ENCODE peak calls at places on chromosomes 4 and X, in seven cellular contexts. One of them, this sample, is unnamed.
A peak's percentile ranks its signal among the peaks of the same experiment; 100 is the strongest.

GRCh38 chrX:155632424-155633100 is 19.8 kb upstream of the TMLHE start:
- DNase-seq in GM12865: peak; percentile 18
- DNase-seq in astrocyte of the spinal cord: peak; percentile 8
- DNase-seq in pancreas: no peak
- DNase-seq in NCI-H1092 treated with DMSO at 0.1 percent for 48 hours: no peak
- DNase-seq in tibial nerve: no peak
- DNase-seq in LHCN-M2: no peak
- DNase-seq in this sample: no peak

GRCh38 chrX:150476183-150476699 is 92.2 kb upstream of the MTM1 start:
- DNase-seq in LHCN-M2: peak; percentile 58
- DNase-seq in NCI-H1092 treated with DMSO at 0.1 percent for 48 hours: no peak
- DNase-seq in tibial nerve: no peak
- DNase-seq in GM12865: no peak
- DNase-seq in pancreas: no peak
- DNase-seq in astrocyte of the spinal cord: peak; percentile 37
- DNase-seq in this sample: no peak

GRCh38 chr4:70600305-70600704 is 8.2 kb downstream of the AMBN start:
- DNase-seq in LHCN-M2: no peak
- DNase-seq in NCI-H1092 treated with DMSO at 0.1 percent for 48 hours: no peak
- DNase-seq in GM12865: no peak
- DNase-seq in astrocyte of the spinal cord: no peak
- DNase-seq in pancreas: no peak
- DNase-seq in tibial nerve: no peak
- DNase-seq in this sample: no peak

GRCh38 chrX:16839852-16840460 is 30.2 kb downstream of the RBBP7 start:
- DNase-seq in NCI-H1092 treated with DMSO at 0.1 percent for 48 hours: no peak
- DNase-seq in pancreas: no peak
- DNase-seq in GM12865: no peak
- DNase-seq in astrocyte of the spinal cord: peak; percentile 70
- DNase-seq in LHCN-M2: peak; percentile 58
- DNase-seq in tibial nerve: no peak
- DNase-seq in this sample: no peak

GRCh38 chr4:52824603-52825310 is 37.4 kb upstream of the RASL11B start:
- DNase-seq in tibial nerve: no peak
- DNase-seq in GM12865: no peak
- DNase-seq in LHCN-M2: no peak
- DNase-seq in astrocyte of the spinal cord: no peak
- DNase-seq in NCI-H1092 treated with DMSO at 0.1 percent for 48 hours: no peak
- DNase-seq in pancreas: peak; percentile 43
- DNase-seq in this sample: peak; percentile 36

GRCh38 chrX:108347800-108348199 is 90.4 kb downstream of the COL4A6 start:
- DNase-seq in GM12865: no peak
- DNase-seq in LHCN-M2: no peak
- DNase-seq in NCI-H1092 treated with DMSO at 0.1 percent for 48 hours: peak; percentile 24
- DNase-seq in astrocyte of the spinal cord: no peak
- DNase-seq in tibial nerve: no peak
- DNase-seq in pancreas: no peak
- DNase-seq in this sample: peak; percentile 31

GRCh38 chrX:51893931-51894696 is 691 bp downstream of the MAGED1 start:
- DNase-seq in NCI-H1092 treated with DMSO at 0.1 percent for 48 hours: peak; percentile 69
- DNase-seq in astrocyte of the spinal cord: peak; percentile 32
- DNase-seq in tibial nerve: no peak
- DNase-seq in LHCN-M2: peak; percentile 27
- DNase-seq in pancreas: peak; percentile 39
- DNase-seq in GM12865: peak; percentile 16
- DNase-seq in this sample: peak; percentile 50

GRCh38 chr4:136863756-136864155 is 668.5 kb downstream of the PCDH18 start:
- DNase-seq in GM12865: no peak
- DNase-seq in astrocyte of the spinal cord: peak; percentile 26
- DNase-seq in LHCN-M2: peak; percentile 27
- DNase-seq in pancreas: no peak
- DNase-seq in tibial nerve: no peak
- DNase-seq in NCI-H1092 treated with DMSO at 0.1 percent for 48 hours: peak; percentile 17
- DNase-seq in this sample: no peak

GRCh38 chr4:583820-584219 is 7.7 kb upstream of the TMEM271 start:
- DNase-seq in astrocyte of the spinal cord: no peak
- DNase-seq in NCI-H1092 treated with DMSO at 0.1 percent for 48 hours: no peak
- DNase-seq in LHCN-M2: no peak
- DNase-seq in tibial nerve: no peak
- DNase-seq in GM12865: no peak
- DNase-seq in pancreas: no peak
- DNase-seq in this sample: no peak

GRCh38 chr4:139144161-139144859 is 32.7 kb downstream of the ELF2 start:
- DNase-seq in GM12865: no peak
- DNase-seq in LHCN-M2: peak; percentile 81
- DNase-seq in tibial nerve: peak; percentile 45
- DNase-seq in astrocyte of the spinal cord: peak; percentile 75
- DNase-seq in NCI-H1092 treated with DMSO at 0.1 percent for 48 hours: no peak
- DNase-seq in pancreas: no peak
- DNase-seq in this sample: no peak

GRCh38 chrX:72102760-72103159 is 29.0 kb downstream of the RTL5 start:
- DNase-seq in NCI-H1092 treated with DMSO at 0.1 percent for 48 hours: no peak
- DNase-seq in LHCN-M2: no peak
- DNase-seq in tibial nerve: no peak
- DNase-seq in astrocyte of the spinal cord: no peak
- DNase-seq in pancreas: peak; percentile 43
- DNase-seq in GM12865: no peak
- DNase-seq in this sample: no peak

GRCh38 chrX:69050051-69050785 is 115.0 kb downstream of the PJA1 start:
- DNase-seq in pancreas: peak; percentile 1
- DNase-seq in GM12865: no peak
- DNase-seq in LHCN-M2: no peak
- DNase-seq in tibial nerve: no peak
- DNase-seq in NCI-H1092 treated with DMSO at 0.1 percent for 48 hours: no peak
- DNase-seq in astrocyte of the spinal cord: no peak
- DNase-seq in this sample: no peak

GRCh38 chrX:24396930-24397277 is 36.5 kb downstream of the SUPT20HL1 start:
- DNase-seq in astrocyte of the spinal cord: no peak
- DNase-seq in NCI-H1092 treated with DMSO at 0.1 percent for 48 hours: peak; percentile 80
- DNase-seq in tibial nerve: no peak
- DNase-seq in pancreas: no peak
- DNase-seq in GM12865: no peak
- DNase-seq in LHCN-M2: no peak
- DNase-seq in this sample: peak; percentile 10

GRCh38 chr4:153222790-153223417 is 18.7 kb downstream of the TRIM2 start:
- DNase-seq in pancreas: peak; percentile 46
- DNase-seq in astrocyte of the spinal cord: peak; percentile 52
- DNase-seq in tibial nerve: peak; percentile 7
- DNase-seq in LHCN-M2: peak; percentile 25
- DNase-seq in GM12865: peak; percentile 41
- DNase-seq in NCI-H1092 treated with DMSO at 0.1 percent for 48 hours: peak; percentile 82
- DNase-seq in this sample: peak; percentile 28

GRCh38 chr4:144183165-144183564 is 42.6 kb upstream of the GYPA start:
- DNase-seq in LHCN-M2: no peak
- DNase-seq in pancreas: no peak
- DNase-seq in astrocyte of the spinal cord: no peak
- DNase-seq in NCI-H1092 treated with DMSO at 0.1 percent for 48 hours: no peak
- DNase-seq in GM12865: no peak
- DNase-seq in tibial nerve: no peak
- DNase-seq in this sample: no peak

GRCh38 chrX:12026481-12026880 is 111.8 kb upstream of the FRMPD4 start:
- DNase-seq in LHCN-M2: no peak
- DNase-seq in NCI-H1092 treated with DMSO at 0.1 percent for 48 hours: no peak
- DNase-seq in GM12865: no peak
- DNase-seq in pancreas: no peak
- DNase-seq in tibial nerve: no peak
- DNase-seq in astrocyte of the spinal cord: peak; percentile 12
- DNase-seq in this sample: no peak

GRCh38 chr4:75179510-75179909 is 246.6 kb downstream of the PARM1 start:
- DNase-seq in LHCN-M2: no peak
- DNase-seq in astrocyte of the spinal cord: no peak
- DNase-seq in pancreas: no peak
- DNase-seq in tibial nerve: no peak
- DNase-seq in GM12865: no peak
- DNase-seq in NCI-H1092 treated with DMSO at 0.1 percent for 48 hours: no peak
- DNase-seq in this sample: no peak

GRCh38 chr4:133148690-133149363 is at the start of gene PCDH10:
- DNase-seq in tibial nerve: peak; percentile 79
- DNase-seq in astrocyte of the spinal cord: peak; percentile 96
- DNase-seq in GM12865: no peak
- DNase-seq in LHCN-M2: peak; percentile 88
- DNase-seq in NCI-H1092 treated with DMSO at 0.1 percent for 48 hours: peak; percentile 77
- DNase-seq in pancreas: peak; percentile 88
- DNase-seq in this sample: peak; percentile 90

GRCh38 chrX:30561191-30561590 is 16.4 kb downstream of the TASL start:
- DNase-seq in LHCN-M2: peak; percentile 73
- DNase-seq in tibial nerve: no peak
- DNase-seq in pancreas: no peak
- DNase-seq in GM12865: no peak
- DNase-seq in astrocyte of the spinal cord: no peak
- DNase-seq in NCI-H1092 treated with DMSO at 0.1 percent for 48 hours: no peak
- DNase-seq in this sample: no peak

GRCh38 chr4:2850966-2851782 is 7.5 kb downstream of the ADD1 start:
- DNase-seq in astrocyte of the spinal cord: peak; percentile 46
- DNase-seq in GM12865: peak; percentile 37
- DNase-seq in NCI-H1092 treated with DMSO at 0.1 percent for 48 hours: no peak
- DNase-seq in tibial nerve: no peak
- DNase-seq in pancreas: no peak
- DNase-seq in LHCN-M2: peak; percentile 67
- DNase-seq in this sample: no peak

GRCh38 chr4:110412354-110412753 is 63.6 kb upstream of the ENPEP start:
- DNase-seq in tibial nerve: no peak
- DNase-seq in astrocyte of the spinal cord: no peak
- DNase-seq in LHCN-M2: no peak
- DNase-seq in pancreas: no peak
- DNase-seq in GM12865: no peak
- DNase-seq in NCI-H1092 treated with DMSO at 0.1 percent for 48 hours: no peak
- DNase-seq in this sample: no peak

GRCh38 chr4:65552071-65552470 is 118.2 kb downstream of the EPHA5 start:
- DNase-seq in astrocyte of the spinal cord: no peak
- DNase-seq in LHCN-M2: no peak
- DNase-seq in GM12865: no peak
- DNase-seq in pancreas: no peak
- DNase-seq in NCI-H1092 treated with DMSO at 0.1 percent for 48 hours: no peak
- DNase-seq in tibial nerve: no peak
- DNase-seq in this sample: no peak

GRCh38 chr4:38091636-38092035 is 131.4 kb downstream of the PTTG2 start:
- DNase-seq in NCI-H1092 treated with DMSO at 0.1 percent for 48 hours: no peak
- DNase-seq in GM12865: no peak
- DNase-seq in tibial nerve: no peak
- DNase-seq in pancreas: no peak
- DNase-seq in astrocyte of the spinal cord: peak; percentile 67
- DNase-seq in LHCN-M2: no peak
- DNase-seq in this sample: no peak

GRCh38 chr4:10106421-10107039 is 10.1 kb downstream of the WDR1 start:
- DNase-seq in GM12865: peak; percentile 31
- DNase-seq in pancreas: peak; percentile 29
- DNase-seq in tibial nerve: peak; percentile 84
- DNase-seq in astrocyte of the spinal cord: peak; percentile 97
- DNase-seq in LHCN-M2: peak; percentile 97
- DNase-seq in NCI-H1092 treated with DMSO at 0.1 percent for 48 hours: no peak
- DNase-seq in this sample: no peak

GRCh38 chr4:147732516-147733193 is 767 bp downstream of the ARHGAP10 start:
- DNase-seq in GM12865: peak; percentile 44
- DNase-seq in tibial nerve: peak; percentile 23
- DNase-seq in pancreas: peak; percentile 51
- DNase-seq in NCI-H1092 treated with DMSO at 0.1 percent for 48 hours: peak; percentile 28
- DNase-seq in astrocyte of the spinal cord: peak; percentile 47
- DNase-seq in LHCN-M2: peak; percentile 54
- DNase-seq in this sample: no peak

GRCh38 chr4:77599378-77599777 is 6.2 kb upstream of the CXCL13 start:
- DNase-seq in astrocyte of the spinal cord: peak; percentile 58
- DNase-seq in tibial nerve: no peak
- DNase-seq in LHCN-M2: peak; percentile 62
- DNase-seq in GM12865: peak; percentile 52
- DNase-seq in pancreas: peak; percentile 43
- DNase-seq in NCI-H1092 treated with DMSO at 0.1 percent for 48 hours: no peak
- DNase-seq in this sample: no peak